ENCODE peak calls at places on chromosome 7, in four cellular contexts. T is stomach, H is H7, P is AG09309. D is an unnamed sample.

GRCh38 chr7:17495655-17496396 is 197.4 kb downstream of the AHR start:
- DNase-seq in T (no peak), H (no peak), P (no peak), D (no peak)

GRCh38 chr7:92402920-92403759 is 44.1 kb upstream of the GATAD1 start:
- DNase-seq in T (no peak), H (no peak), P (no peak), D (no peak)

GRCh38 chr7:30206466-30206865 is 71.7 kb downstream of the MTURN start:
- DNase-seq in T (no peak), H (no peak), P (no peak), D (no peak)

GRCh38 chr7:134356421-134356936 is 39.7 kb upstream of the SLC35B4 start:
- DNase-seq in T (no peak), H (no peak), P (no peak), D (no peak)

GRCh38 chr7:29140873-29141468 is 5.4 kb downstream of the CPVL start:
- DNase-seq in T (no peak), H (no peak), P (no peak), D (no peak)

GRCh38 chr7:107464666-107465065 is 5.2 kb upstream of the GPR22 start:
- DNase-seq in T (no peak), H (no peak), P (no peak), D (no peak)

GRCh38 chr7:125668321-125668993 is 738.8 kb upstream of the POT1 start:
- DNase-seq in T (no peak), H (no peak), P (no peak), D (no peak)

GRCh38 chr7:28732037-28732869 is 225.9 kb downstream of the TRIL start:
- DNase-seq in T (no peak), H (no peak), P (no peak), D (no peak)

GRCh38 chr7:141045126-141045841 is 28.6 kb upstream of the TMEM178B start:
- DNase-seq in T (no peak), H (no peak), P (no peak), D (no peak)

GRCh38 chr7:109997837-109998236 is 1093.1 kb upstream of the LRRN3 start:
- DNase-seq in T (no peak), H (no peak), P (no peak), D (no peak)

GRCh38 chr7:45881759-45882464 is 6.4 kb upstream of the IGFBP1 start:
- DNase-seq in T (no peak), H (no peak), P (peak), D (no peak)

GRCh38 chr7:157457355-157458253 is 120.8 kb downstream of the DNAJB6 start:
- DNase-seq in T (peak), H (no peak), P (no peak), D (no peak)

GRCh38 chr7:154998481-154998880 is 4.4 kb downstream of the PAXIP1 start:
- DNase-seq in T (no peak), H (no peak), P (no peak), D (no peak)

GRCh38 chr7:159086301-159086925 is 58.3 kb downstream of the VIPR2 start:
- DNase-seq in T (no peak), H (no peak), P (no peak), D (no peak)

GRCh38 chr7:12951397-12951801 is 264.0 kb downstream of the ARL4A start:
- DNase-seq in T (no peak), H (no peak), P (no peak), D (no peak)

GRCh38 chr7:87413029-87413428 is 62.5 kb downstream of the ABCB4 start:
- DNase-seq in T (no peak), H (no peak), P (no peak), D (no peak)

GRCh38 chr7:150788474-150789269 is 11.5 kb downstream of the TMEM176B start:
- DNase-seq in T (no peak), H (no peak), P (no peak), D (no peak)

GRCh38 chr7:73894851-73895441 is 34.0 kb downstream of the TMEM270 start:
- DNase-seq in T (no peak), H (peak), P (peak), D (no peak)

GRCh38 chr7:141675431-141676210 is 26.3 kb downstream of the DENND11 start:
- DNase-seq in T (no peak), H (no peak), P (no peak), D (no peak)

GRCh38 chr7:38274493-38274892 is 1.1 kb upstream of the TARP start:
- DNase-seq in T (no peak), H (no peak), P (no peak), D (no peak)

GRCh38 chr7:151233804-151234203 is 1.5 kb downstream of the CHPF2 start:
- DNase-seq in T (no peak), H (peak), P (no peak), D (no peak)

GRCh38 chr7:41869091-41869490 is 166.2 kb upstream of the INHBA start:
- DNase-seq in T (no peak), H (no peak), P (no peak), D (no peak)

GRCh38 chr7:107075863-107076574 is 31.5 kb downstream of the PRKAR2B start:
- DNase-seq in T (no peak), H (no peak), P (no peak), D (no peak)

GRCh38 chr7:17564678-17565209 is 266.3 kb downstream of the AHR start:
- DNase-seq in T (no peak), H (no peak), P (peak), D (no peak)

GRCh38 chr7:151796091-151796870 is 80.6 kb downstream of the PRKAG2 start:
- DNase-seq in T (peak), H (peak), P (no peak), D (no peak)

GRCh38 chr7:4513450-4513849 is 168.6 kb upstream of the FOXK1 start:
- DNase-seq in T (no peak), H (no peak), P (no peak), D (no peak)

GRCh38 chr7:107201795-107202450 is 33.1 kb downstream of the HBP1 start:
- DNase-seq in T (peak), H (peak), P (no peak), D (no peak)

GRCh38 chr7:47441796-47442744 is 139.8 kb downstream of the TNS3 start:
- DNase-seq in T (no peak), H (no peak), P (no peak), D (no peak)

GRCh38 chr7:111532625-111533024 is 29.7 kb downstream of the IMMP2L start:
- DNase-seq in T (no peak), H (no peak), P (no peak), D (no peak)

GRCh38 chr7:125424721-125425120 is 495.1 kb upstream of the POT1 start:
- DNase-seq in T (no peak), H (no peak), P (no peak), D (no peak)

GRCh38 chr7:68963547-68963946 is 634.7 kb upstream of the AUTS2 start:
- DNase-seq in T (no peak), H (no peak), P (peak), D (no peak)

GRCh38 chr7:25028370-25028971 is 48.5 kb upstream of the OSBPL3 start:
- DNase-seq in T (no peak), H (no peak), P (peak), D (no peak)

GRCh38 chr7:73827568-73828106 is 3.2 kb upstream of the CLDN4 start:
- DNase-seq in T (peak), H (peak), P (no peak), D (no peak)

GRCh38 chr7:84073476-84073875 is 121.1 kb downstream of the SEMA3A start:
- DNase-seq in T (no peak), H (no peak), P (no peak), D (no peak)

GRCh38 chr7:149670288-149670687 is 103.1 kb downstream of the ZNF467 start:
- DNase-seq in T (peak), H (no peak), P (no peak), D (no peak)

GRCh38 chr7:30596721-30597120 is 2.0 kb downstream of the GARS1 start:
- DNase-seq in T (no peak), H (no peak), P (no peak), D (no peak)

GRCh38 chr7:33882040-33882800 is 23.1 kb upstream of the BMPER start:
- DNase-seq in T (no peak), H (no peak), P (no peak), D (no peak)

GRCh38 chr7:33880787-33881186 is 24.6 kb upstream of the BMPER start:
- DNase-seq in T (no peak), H (no peak), P (no peak), D (no peak)

GRCh38 chr7:33883566-33883965 is 21.8 kb upstream of the BMPER start:
- DNase-seq in T (no peak), H (no peak), P (no peak), D (no peak)

GRCh38 chr7:33882950-33883349 is 22.4 kb upstream of the BMPER start:
- DNase-seq in T (no peak), H (no peak), P (no peak), D (no peak)

DNA sequence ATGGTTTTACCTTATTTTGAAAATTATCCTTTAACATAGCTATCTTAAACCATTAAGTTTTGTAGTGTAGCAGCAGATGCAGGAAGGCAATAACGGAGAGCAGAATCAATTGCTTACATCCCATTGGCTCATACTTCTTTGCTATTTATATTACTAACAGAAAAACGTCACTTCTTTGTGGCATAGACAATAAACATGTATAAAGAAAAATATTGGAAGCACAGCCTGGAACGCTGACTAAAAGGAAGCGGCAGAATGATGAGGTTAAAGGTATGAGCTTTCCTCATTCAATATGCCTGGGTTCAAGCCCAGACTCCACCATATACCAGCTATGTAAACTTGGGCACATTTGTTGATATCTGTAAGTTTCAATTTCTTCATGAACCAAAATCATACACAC is 24.0 kb upstream of the BMPER start:
- DNase-seq in T (no peak), H (no peak), P (no peak), D (no peak)
- H3K4me3 ChIP-seq in T (no peak), H (no peak), P (no peak), D (no peak)

GRCh38 chr7:27107391-27107900 is 5.0 kb upstream of the HOXA2 start:
- DNase-seq in T (no peak), H (no peak), P (no peak), D (no peak)
- H3K4me3 ChIP-seq in T (peak), H (no peak), P (no peak), D (no peak)

GRCh38 chr7:101624246-101625000 is 4.7 kb downstream of the MYL10 start:
- DNase-seq in T (no peak), H (peak), P (no peak), D (no peak)

GRCh38 chr7:101626069-101626671 is 2.9 kb downstream of the MYL10 start:
- DNase-seq in T (no peak), H (peak), P (no peak), D (no peak)

GRCh38 chr7:101622609-101623178 is 6.4 kb downstream of the MYL10 start:
- DNase-seq in T (no peak), H (no peak), P (no peak), D (no peak)

GRCh38 chr7:101626758-101627157 is 2.3 kb downstream of the MYL10 start:
- DNase-seq in T (no peak), H (no peak), P (no peak), D (no peak)

GRCh38 chr7:101625076-101625914 is 3.8 kb downstream of the MYL10 start:
- DNase-seq in T (no peak), H (peak), P (no peak), D (no peak)
- H3K4me3 ChIP-seq in T (no peak), H (no peak), P (no peak), D (no peak)

DNA sequence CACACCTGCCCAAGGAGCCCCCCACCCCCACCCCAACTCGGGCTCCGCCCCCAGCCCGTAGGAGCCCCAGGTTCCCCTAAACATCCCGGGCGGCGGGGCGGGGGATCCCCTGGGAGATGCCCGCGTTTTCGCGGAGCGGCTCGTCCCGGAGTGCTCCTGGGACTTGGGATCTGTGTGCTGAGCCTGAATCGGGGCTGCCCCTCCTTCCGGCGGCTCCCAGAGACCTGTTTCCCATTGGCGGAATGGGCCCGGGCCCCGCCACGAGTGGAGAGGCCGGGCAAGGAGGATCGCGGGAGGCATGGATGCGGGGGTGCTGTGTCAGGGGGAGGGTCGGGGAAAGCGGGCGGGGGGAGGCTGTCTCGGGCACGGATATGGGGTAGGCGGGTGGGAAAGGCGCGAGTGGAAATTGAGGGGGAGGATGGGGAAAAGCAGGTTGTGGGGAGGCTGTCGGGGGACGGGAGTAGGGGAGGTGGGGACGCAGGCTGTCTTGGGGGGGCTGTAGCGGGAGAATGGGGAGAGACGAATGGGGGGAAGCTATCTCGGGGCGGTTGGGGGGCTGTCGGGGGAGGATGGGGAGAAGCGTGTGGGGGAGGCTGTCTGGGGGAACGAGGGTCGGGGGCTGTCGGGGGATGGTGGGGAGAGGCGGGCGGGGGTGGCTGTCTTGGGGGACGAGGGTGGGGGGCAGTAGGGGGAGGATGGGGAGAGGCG is 572 bp upstream of the BHLHA15 start:
- DNase-seq in T (no peak), H (peak), P (no peak), D (no peak)
- H3K4me3 ChIP-seq in T (peak), H (peak), P (peak), D (peak)

GRCh38 chr7:27181795-27182275 is 3.2 kb downstream of the HOXA11 start:
- DNase-seq in T (peak), H (peak), P (no peak), D (no peak)

GRCh38 chr7:27179030-27179429 is 4.9 kb upstream of the HOXA10 start:
- DNase-seq in T (no peak), H (peak), P (no peak), D (no peak)

GRCh38 chr7:27181176-27181520 is 3.9 kb downstream of the HOXA11 start:
- DNase-seq in T (no peak), H (no peak), P (no peak), D (no peak)

GRCh38 chr7:27179503-27180430 is 5.3 kb downstream of the HOXA11 start:
- DNase-seq in T (peak), H (peak), P (no peak), D (no peak)

GRCh38 chr7:27180431-27181175 is 4.4 kb downstream of the HOXA11 start:
- DNase-seq in T (no peak), H (peak), P (no peak), D (no peak)
- H3K4me3 ChIP-seq in T (no peak), H (no peak), P (peak), D (no peak)

DNA sequence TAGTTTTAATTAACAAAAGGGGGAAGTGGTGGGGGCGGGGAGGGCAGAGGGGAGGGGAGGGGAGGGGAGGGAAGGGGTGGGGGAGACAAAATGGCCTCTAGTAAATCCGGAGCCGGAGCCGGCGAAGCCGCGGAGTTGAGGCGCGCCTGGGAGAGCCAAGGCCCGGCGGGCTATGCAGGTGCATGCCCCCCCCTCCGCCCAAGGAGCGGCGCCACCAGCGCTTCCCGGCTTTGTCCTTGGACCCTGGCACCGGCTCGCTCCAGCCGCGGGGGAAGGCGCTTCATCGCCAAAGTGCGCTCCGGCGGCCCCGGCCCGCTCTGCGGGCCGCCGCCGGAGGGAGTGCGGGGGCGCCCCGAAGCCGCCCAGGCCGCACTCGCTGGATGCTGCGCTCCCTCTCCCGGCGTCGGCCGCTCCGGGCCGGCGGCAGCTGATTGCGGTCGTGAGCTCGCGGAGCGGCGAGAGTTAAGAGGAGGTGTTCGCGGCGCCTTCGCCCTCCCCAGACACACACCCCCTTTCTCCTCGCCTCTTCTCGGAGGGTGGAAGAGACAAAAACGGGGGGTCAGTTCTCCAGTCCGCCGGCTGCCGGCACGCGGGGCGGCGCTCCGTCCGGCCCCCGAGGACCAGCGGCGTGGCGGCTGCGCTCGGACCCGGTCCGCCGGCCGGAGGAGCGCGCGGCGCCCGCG is at the start of gene LRRC4:
- DNase-seq in T (peak), H (peak), P (no peak), D (peak)
- H3K4me3 ChIP-seq in T (peak), H (peak), P (peak), D (peak)

D was measured in GM06990.